ENCODE peak calls at places on chromosome 6, in six cellular contexts. M is fibroblast of mammary gland, G is right cardiac atrium, N is tibial nerve, O is coronary artery, L is lung. Y is an unnamed sample.

GRCh38 chr6:169854083-169854725 is 102.8 kb downstream of the ERMARD start:
- DNase-seq in L (peak; percentile 17), M (no peak), O (peak; percentile 43), G (no peak), N (no peak), Y (no peak)

GRCh38 chr6:39823187-39823815 is 31.1 kb downstream of the DAAM2 start:
- DNase-seq in L (peak; percentile 38), O (peak; percentile 83), G (no peak), M (peak; percentile 61), N (peak; percentile 60), Y (peak; percentile 50)

GRCh38 chr6:13813621-13814175 is 659 bp downstream of the MCUR1 start:
- DNase-seq in N (no peak), M (peak; percentile 57), G (peak; percentile 89), L (peak; percentile 75), O (peak; percentile 86), Y (peak; percentile 61)

GRCh38 chr6:1724616-1725015 is 114.9 kb downstream of the FOXC1 start:
- DNase-seq in O (no peak), L (peak; percentile 53), G (peak; percentile 82), N (no peak), M (no peak), Y (no peak)

GRCh38 chr6:11062083-11062482 is 18.0 kb upstream of the ELOVL2 start:
- DNase-seq in M (no peak), N (no peak), O (no peak), G (no peak), L (no peak), Y (no peak)

GRCh38 chr6:132199343-132199742 is 201.9 kb downstream of the MOXD1 start:
- DNase-seq in G (no peak), N (no peak), L (no peak), O (no peak), M (peak; percentile 89), Y (peak; percentile 86)

GRCh38 chr6:137926207-137926731 is 59.2 kb downstream of the TNFAIP3 start:
- DNase-seq in G (peak; percentile 21), M (peak; percentile 88), N (no peak), L (no peak), O (no peak), Y (peak; percentile 70)

GRCh38 chr6:126118934-126119333 is 132.6 kb downstream of the TRMT11 start:
- DNase-seq in M (peak; percentile 33), O (no peak), G (no peak), L (no peak), N (no peak), Y (peak; percentile 46)

GRCh38 chr6:108166664-108167448 is 1.0 kb downstream of the NR2E1 start:
- DNase-seq in G (no peak), O (no peak), N (no peak), L (no peak), M (no peak), Y (no peak)

GRCh38 chr6:104949206-104949605 is 7.7 kb upstream of the LIN28B start:
- DNase-seq in N (no peak), G (no peak), L (no peak), M (no peak), O (no peak), Y (no peak)

GRCh38 chr6:143745160-143746133 is 67.7 kb downstream of the PHACTR2 start:
- DNase-seq in L (peak; percentile 78), N (no peak), G (no peak), M (peak; percentile 57), O (no peak), Y (peak; percentile 60)

GRCh38 chr6:158321960-158322359 is 9.7 kb downstream of the TULP4 start:
- DNase-seq in M (peak; percentile 74), G (no peak), O (no peak), N (no peak), L (no peak), Y (peak; percentile 77)

GRCh38 chr6:5937516-5937915 is 69.2 kb downstream of the NRN1 start:
- DNase-seq in O (no peak), M (peak; percentile 15), N (no peak), L (no peak), G (no peak), Y (no peak)

GRCh38 chr6:141675957-141676356 is 456.8 kb upstream of the GJE1 start:
- DNase-seq in G (no peak), L (no peak), N (no peak), O (no peak), M (peak; percentile 36), Y (peak; percentile 48)

GRCh38 chr6:44043479-44044153 is 83.6 kb downstream of the MRPL14 start:
- DNase-seq in L (no peak), G (peak; percentile 87), O (no peak), M (peak; percentile 44), N (no peak), Y (peak; percentile 25)

GRCh38 chr6:158340252-158340651 is 28.0 kb downstream of the TULP4 start:
- DNase-seq in M (no peak), N (no peak), L (no peak), O (no peak), G (no peak), Y (no peak)

GRCh38 chr6:38651121-38651784 is 11.5 kb upstream of the BTBD9 start:
- DNase-seq in N (no peak), O (no peak), M (no peak), L (no peak), G (no peak), Y (no peak)

GRCh38 chr6:70108230-70108629 is 194.7 kb downstream of the COL9A1 start:
- DNase-seq in G (no peak), L (no peak), O (no peak), M (peak; percentile 48), N (no peak), Y (peak; percentile 72)

GRCh38 chr6:157282279-157282678 is 41.0 kb downstream of the TMEM242 start:
- DNase-seq in M (no peak), G (no peak), N (no peak), L (no peak), O (no peak), Y (no peak)

GRCh38 chr6:56649053-56649769 is 6.5 kb upstream of the DST start:
- DNase-seq in G (no peak), M (peak; percentile 49), L (no peak), N (no peak), O (no peak), Y (peak; percentile 67)

GRCh38 chr6:16711551-16712249 is 49.6 kb downstream of the ATXN1 start:
- DNase-seq in M (peak; percentile 38), L (no peak), O (no peak), G (no peak), N (no peak), Y (peak; percentile 39)

GRCh38 chr6:32614366-32615081 is 22.7 kb upstream of the HLA-DQA1 start:
- DNase-seq in M (no peak), L (no peak), G (no peak), O (no peak), N (no peak), Y (no peak)

GRCh38 chr6:33205172-33206026 is 944 bp downstream of the HSD17B8 start:
- DNase-seq in M (peak; percentile 44), G (no peak), O (no peak), N (no peak), L (no peak), Y (peak; percentile 71)

GRCh38 chr6:67277312-67277711 is 1357.8 kb upstream of the ADGRB3 start:
- DNase-seq in N (no peak), G (no peak), M (no peak), O (no peak), L (no peak), Y (no peak)

DNA sequence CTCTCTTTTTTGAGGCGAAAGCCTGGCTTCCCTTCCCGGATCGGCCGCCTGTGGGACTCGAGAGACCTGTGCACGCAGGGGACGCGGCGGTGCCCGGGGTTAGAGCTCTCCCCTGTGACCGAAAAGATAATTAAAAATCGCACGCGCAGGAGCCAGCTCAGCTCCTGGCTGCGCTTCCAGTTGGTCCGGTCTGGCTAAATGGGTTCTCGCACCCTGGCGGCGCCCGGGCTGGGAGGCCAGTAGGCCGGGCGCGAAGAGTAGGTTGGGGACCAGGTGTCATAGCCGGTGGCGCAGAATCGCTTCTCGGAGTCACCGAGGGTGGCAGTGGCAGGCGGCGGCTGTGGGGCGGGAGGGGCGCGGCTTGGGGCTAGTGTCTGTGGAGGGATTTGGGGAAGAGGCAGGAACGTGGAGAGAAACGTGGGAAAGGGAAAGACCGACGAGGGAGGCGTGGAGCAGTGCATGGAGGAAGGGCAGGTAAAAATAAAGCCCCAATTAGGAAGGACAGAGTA is 41.9 kb upstream of the SUPT3H start:
- DNase-seq in O (no peak), M (peak; percentile 52), G (peak; percentile 77), L (peak; percentile 63), N (peak; percentile 32), Y (peak; percentile 72)
- H3K4me3 ChIP-seq in O (peak overlapping the region; percentile 63), M (peak overlapping the region; percentile 82), G (peak overlapping the region; percentile 33), L (no peak overlapping the region), N (peak overlapping the region; percentile 87), Y (peak overlapping the region; percentile 63)

DNA sequence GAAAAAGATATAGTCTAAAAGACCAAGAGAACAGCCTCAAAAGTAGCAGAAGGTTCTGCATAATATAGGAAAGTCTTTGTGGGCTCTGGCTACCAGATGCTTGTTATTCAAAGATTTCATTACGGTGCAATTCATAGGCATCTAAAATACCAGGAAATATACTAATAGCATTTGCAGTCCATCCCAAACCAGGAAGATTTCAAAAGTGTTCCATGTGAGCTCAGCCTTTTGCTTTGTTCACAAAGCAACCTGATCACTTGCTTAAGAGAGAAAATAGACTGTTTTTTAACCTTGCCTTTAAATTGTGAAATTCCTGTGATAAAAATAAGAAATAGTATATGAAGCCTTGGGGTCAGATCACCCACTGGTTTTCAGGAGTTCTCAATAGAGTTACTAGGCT is 506.6 kb upstream of the MARCKS start:
- DNase-seq in O (no peak), M (peak; percentile 54), G (no peak), N (no peak), L (no peak), Y (peak; percentile 27)
- H3K4me3 ChIP-seq in O (no peak overlapping the region), M (no peak overlapping the region), G (no peak overlapping the region), N (no peak overlapping the region), L (no peak overlapping the region), Y (no peak overlapping the region)

DNA sequence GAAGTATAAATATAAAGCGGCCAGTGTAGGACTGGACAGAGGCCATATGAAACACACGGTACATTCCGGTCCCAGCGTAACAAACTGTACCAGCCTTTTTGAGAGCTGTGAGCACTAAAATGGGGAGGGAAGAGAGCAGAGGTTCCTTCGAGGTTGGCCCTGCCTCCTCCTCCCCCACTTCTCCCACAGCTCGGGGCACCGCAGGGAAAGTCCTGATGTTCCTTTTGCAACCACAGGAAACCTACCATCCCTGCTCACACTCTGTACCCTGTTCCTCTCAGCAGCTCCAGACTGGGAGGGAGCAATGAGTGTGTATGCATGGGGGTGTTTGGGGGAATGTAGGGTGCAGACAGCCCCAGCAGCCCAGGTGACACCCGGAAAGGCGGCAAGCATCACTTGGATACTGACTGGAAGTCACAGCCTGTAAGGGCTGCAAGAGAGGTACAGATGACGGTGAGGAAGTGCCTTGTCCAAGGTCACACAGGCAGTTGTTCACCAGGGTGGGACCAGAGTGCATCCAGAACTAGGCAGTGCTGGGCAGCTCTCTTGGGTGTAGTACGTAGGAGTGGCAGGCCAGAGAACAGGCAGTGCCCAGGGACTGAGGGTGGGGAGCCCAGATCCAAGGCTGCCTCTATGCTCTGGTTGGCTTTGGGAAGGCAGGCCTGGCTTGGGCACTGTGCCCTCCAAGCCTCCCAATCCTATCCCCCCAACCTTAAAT is 11.0 kb upstream of the ARMC12 start:
- DNase-seq in M (peak; percentile 72), G (peak; percentile 76), L (peak; percentile 69), O (peak; percentile 94), N (peak; percentile 62), Y (peak; percentile 89)
- H3K4me3 ChIP-seq in M (no peak overlapping the region), G (no peak overlapping the region), L (no peak overlapping the region), O (peak overlapping the region; percentile 75), N (peak overlapping the region; percentile 56), Y (peak overlapping the region; percentile 12)

DNA sequence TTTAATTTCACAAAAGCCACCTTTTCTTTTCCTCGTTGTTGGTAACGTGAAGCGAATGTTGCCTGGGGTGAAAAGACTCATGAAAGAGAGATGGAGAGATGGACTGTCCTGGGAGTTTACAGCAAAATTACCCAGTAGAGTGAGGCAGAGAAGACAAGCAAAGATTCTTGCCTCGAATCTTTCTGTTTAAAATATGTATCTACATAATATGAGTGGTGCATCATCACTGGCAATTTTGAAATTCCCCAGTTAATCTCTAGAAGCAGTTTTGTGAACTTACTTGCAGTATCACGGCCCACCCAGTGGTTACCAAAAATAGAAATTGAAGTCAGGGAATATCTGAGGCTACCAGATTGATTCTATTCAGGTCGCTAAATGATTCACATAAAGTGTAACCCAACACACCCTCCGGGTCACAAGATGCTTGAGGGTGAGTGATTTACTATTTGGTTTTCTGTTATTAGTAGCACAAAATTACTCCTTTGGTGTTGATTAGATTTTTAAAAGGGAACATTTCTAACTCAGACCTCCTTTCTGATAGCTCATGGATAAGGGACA is 111.9 kb downstream of the PPP1R14C start:
- DNase-seq in L (no peak), G (no peak), O (no peak), N (no peak), M (no peak), Y (peak; percentile 10)
- H3K4me3 ChIP-seq in L (no peak overlapping the region), G (no peak overlapping the region), O (no peak overlapping the region), N (no peak overlapping the region), M (no peak overlapping the region), Y (no peak overlapping the region)